ENCODE peak calls at places on chromosomes 2 and 18, in ten cellular contexts. M is hepatocyte, H is ovary, P is A673, B is K562, D is PC-3, K is heart left ventricle, C is tibial artery, R is thoracic aorta, A is MM.1S. Z is an unnamed sample.

GRCh38 chr2:224997802-224998201 is 44.5 kb downstream of the DOCK10 start:
- DNase-seq in M (peak; percentile 10), H (no peak), P (peak; percentile 17), B (no peak), D (no peak), K (no peak), C (no peak), R (no peak), A (no peak), Z (no peak)

GRCh38 chr2:240229603-240230423 is 89.4 kb upstream of the OTOS start:
- DNase-seq in M (no peak), H (no peak), P (no peak), B (no peak), D (peak; percentile 50), K (no peak), C (no peak), R (no peak), A (no peak), Z (no peak)

GRCh38 chr2:44358498-44358897 is 2.8 kb downstream of the PREPL start:
- DNase-seq in M (no peak), H (peak; percentile 32), P (no peak), B (no peak), D (peak; percentile 95), K (peak; percentile 55), C (peak; percentile 42), R (no peak), A (peak; percentile 61), Z (peak; percentile 59)

GRCh38 chr18:24741961-24742738 is 281.7 kb downstream of the HRH4 start:
- DNase-seq in M (no peak), H (no peak), P (no peak), B (no peak), D (no peak), K (no peak), C (no peak), R (no peak), A (no peak), Z (no peak)

GRCh38 chr18:11981633-11982366 is 493 bp downstream of the IMPA2 start:
- DNase-seq in M (peak; percentile 46), H (peak; percentile 68), P (no peak), B (no peak), D (peak; percentile 46), K (peak; percentile 45), C (peak; percentile 55), R (no peak), A (peak; percentile 33), Z (peak; percentile 81)

GRCh38 chr2:197710424-197711042 is 5.4 kb downstream of the MARS2 start:
- DNase-seq in M (no peak), H (no peak), P (no peak), B (no peak), D (no peak), K (no peak), C (no peak), R (no peak), A (peak; percentile 66), Z (no peak)

GRCh38 chr2:154402138-154402714 is 296.3 kb upstream of the KCNJ3 start:
- DNase-seq in M (peak; percentile 47), H (no peak), P (peak; percentile 74), B (no peak), D (peak; percentile 41), K (no peak), C (no peak), R (no peak), A (peak; percentile 35), Z (no peak)

GRCh38 chr2:13201924-13202323 is 485.2 kb downstream of the TRIB2 start:
- DNase-seq in M (no peak), H (no peak), P (peak; percentile 11), B (no peak), D (peak; percentile 29), K (no peak), C (no peak), R (no peak), A (peak; percentile 9), Z (no peak)

GRCh38 chr2:148984449-148984848 is 54.0 kb upstream of the LYPD6B start:
- DNase-seq in M (no peak), H (no peak), P (no peak), B (no peak), D (no peak), K (no peak), C (no peak), R (no peak), A (no peak), Z (no peak)

GRCh38 chr2:177289824-177290632 is 25.5 kb upstream of the NFE2L2 start:
- DNase-seq in M (no peak), H (no peak), P (no peak), B (no peak), D (no peak), K (no peak), C (no peak), R (no peak), A (peak; percentile 37), Z (no peak)

GRCh38 chr2:3761328-3761727 is 58.0 kb downstream of the DCDC2C start:
- DNase-seq in M (no peak), H (no peak), P (no peak), B (no peak), D (no peak), K (no peak), C (no peak), R (no peak), A (no peak), Z (no peak)

GRCh38 chr18:45467307-45467706 is 148.0 kb upstream of the SLC14A2 start:
- DNase-seq in M (no peak), H (no peak), P (no peak), B (no peak), D (no peak), K (no peak), C (no peak), R (no peak), A (no peak), Z (no peak)

GRCh38 chr18:14074187-14074586 is 58.0 kb downstream of the ZNF519 start:
- DNase-seq in M (no peak), H (no peak), P (peak; percentile 43), B (peak; percentile 39), D (peak; percentile 13), K (no peak), C (no peak), R (no peak), A (no peak), Z (no peak)
- TF ChIP-seq CTCF in M (peak; percentile 4), H (no peak), P (peak; percentile 31), B (peak; percentile 40), D (peak; percentile 34), K (no peak), C (no peak), R (no peak), A (no peak), Z (no peak)

DNA sequence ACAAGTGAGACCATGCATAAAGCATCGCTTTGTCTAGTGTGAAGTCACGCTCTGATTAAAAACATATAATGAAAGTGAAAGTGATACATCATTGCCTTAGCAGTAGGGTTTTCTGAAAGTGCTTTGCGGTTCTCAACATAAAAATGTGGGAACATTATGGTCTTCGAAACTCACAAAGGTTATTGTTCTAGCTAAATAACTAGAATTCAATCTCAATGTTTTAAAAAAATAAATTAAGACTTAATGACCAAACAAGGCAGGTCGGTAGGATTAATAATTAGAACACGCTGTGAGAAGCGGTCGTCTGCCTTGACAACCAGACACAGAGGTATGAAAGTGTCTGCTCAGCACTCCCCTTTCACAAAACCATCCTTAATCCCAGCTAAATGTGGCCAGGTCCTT is 42.2 kb downstream of the KLHL14 start:
- DNase-seq in M (no peak), H (no peak), P (peak; percentile 55), B (no peak), D (no peak), K (no peak), C (no peak), R (no peak), A (peak; percentile 74), Z (no peak)
- H3K4me3 ChIP-seq in M (no peak overlapping the region), H (peak overlapping the region; percentile 25), P (peak overlapping the region; percentile 46), B (no peak overlapping the region), D (peak overlapping the region; percentile 69), K (peak overlapping the region; percentile 36), C (peak overlapping the region; percentile 19), R (peak overlapping the region; percentile 67), A (peak overlapping the region; percentile 38), Z (peak overlapping the region; percentile 61)

GRCh38 chr2:238775591-238775990 is 72.3 kb upstream of the TWIST2 start:
- DNase-seq in M (no peak), H (no peak), P (no peak), B (no peak), D (no peak), K (no peak), C (no peak), R (no peak), A (no peak), Z (no peak)

GRCh38 chr2:238776003-238776640 is 71.8 kb upstream of the TWIST2 start:
- DNase-seq in M (no peak), H (no peak), P (no peak), B (no peak), D (no peak), K (no peak), C (no peak), R (no peak), A (no peak), Z (no peak)

GRCh38 chr2:238774980-238775509 is 72.8 kb upstream of the TWIST2 start:
- DNase-seq in M (no peak), H (no peak), P (no peak), B (no peak), D (no peak), K (no peak), C (no peak), R (no peak), A (no peak), Z (no peak)

GRCh38 chr2:238773472-238773871 is 74.4 kb upstream of the TWIST2 start:
- DNase-seq in M (no peak), H (no peak), P (no peak), B (no peak), D (no peak), K (no peak), C (no peak), R (no peak), A (no peak), Z (no peak)

GRCh38 chr2:238777369-238778067 is 70.4 kb upstream of the TWIST2 start:
- DNase-seq in M (no peak), H (no peak), P (no peak), B (no peak), D (no peak), K (no peak), C (no peak), R (no peak), A (no peak), Z (no peak)
- H3K27ac ChIP-seq in M (no peak overlapping the region), H (no peak overlapping the region), P (no peak overlapping the region), B (no peak overlapping the region), D (no peak overlapping the region), K (no peak overlapping the region), C (no peak overlapping the region), R (no peak overlapping the region), A (no peak overlapping the region), Z (no peak overlapping the region)

DNA sequence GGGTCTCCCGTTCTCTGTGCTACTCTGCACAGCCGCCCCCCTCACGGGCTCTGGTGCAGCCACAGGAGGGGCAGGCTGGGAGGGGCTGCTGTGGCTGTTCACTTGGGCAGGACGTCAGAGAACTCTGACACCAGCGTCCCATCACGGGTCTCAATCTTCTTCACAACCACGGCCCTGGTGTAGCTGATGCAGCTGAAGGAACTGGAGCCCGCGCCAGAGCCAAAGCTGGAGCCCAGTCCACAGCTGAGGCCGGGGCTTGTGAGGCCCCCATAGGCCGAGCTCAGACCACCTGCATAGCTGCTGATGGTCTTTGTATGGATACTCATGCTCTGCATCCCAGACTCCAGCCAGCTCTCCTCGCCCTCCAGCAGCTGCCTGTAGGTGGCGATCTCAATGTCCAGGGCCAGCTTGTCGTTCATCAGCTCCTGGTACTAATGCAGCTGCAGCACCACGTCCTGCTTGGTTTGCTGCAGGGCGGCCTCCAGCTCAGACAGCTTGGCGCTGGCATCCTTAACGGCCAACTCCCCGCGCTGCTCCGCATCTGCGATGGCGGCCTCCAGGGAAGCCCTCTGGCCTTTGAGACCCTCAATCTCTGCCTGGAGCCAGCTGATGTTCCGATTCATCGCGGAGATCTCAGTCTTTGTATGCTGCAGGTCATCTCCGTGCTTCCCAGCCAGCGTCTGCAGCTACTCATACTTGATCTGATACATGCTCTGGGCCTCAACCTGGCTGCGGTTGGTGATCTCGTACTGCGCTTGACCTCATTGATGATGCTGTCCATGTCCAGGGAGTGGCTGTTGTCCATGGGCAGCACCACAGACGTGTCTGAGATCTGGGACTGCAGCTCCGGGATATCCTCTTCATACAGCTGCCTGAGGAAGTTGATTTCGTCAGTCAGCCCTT is 7.4 kb upstream of the DUSP19 start:
- DNase-seq in M (peak; percentile 71), H (no peak), P (peak; percentile 28), B (no peak), D (no peak), K (no peak), C (peak; percentile 36), R (no peak), A (no peak), Z (peak; percentile 31)
- TF ChIP-seq CTCF in M (peak; percentile 55), H (no peak), P (peak; percentile 55), B (peak; percentile 62), D (peak; percentile 50), K (peak; percentile 43), C (peak; percentile 31), R (peak; percentile 21), A (no peak), Z (peak; percentile 35)

Z was measured in psoas muscle.